ENCODE peak calls at places on chromosomes 11 and 22, in ten cellular contexts. C is upper lobe of right lung; H is effector memory CD4-positive, alpha-beta T cell; X is cardiac muscle cell; J is SJSA1; Q is brain microvascular endothelial cell; T is WERI-Rb-1; B is epithelial cell of prostate; K is AG04450; V is CD8-positive, alpha-beta T cell. P is an unnamed sample.

GRCh38 chr11:101909087-101909486 is 5.7 kb upstream of the CEP126 start:
- DNase-seq in C (no peak), H (no peak), X (peak), J (no peak), Q (no peak), T (no peak), B (no peak), K (no peak), V (no peak), P (no peak)

GRCh38 chr22:41641854-41642253 is 20.8 kb downstream of the XRCC6 start:
- DNase-seq in C (no peak), H (no peak), X (no peak), J (no peak), Q (no peak), T (no peak), B (no peak), K (no peak), V (no peak), P (no peak)

GRCh38 chr11:110110854-110111253 is 17.7 kb downstream of the ZC3H12C start:
- DNase-seq in C (no peak), H (no peak), X (no peak), J (no peak), Q (no peak), T (no peak), B (no peak), K (no peak), V (no peak), P (no peak)

GRCh38 chr22:46622081-46622521 is 1.9 kb downstream of the GRAMD4 start:
- DNase-seq in C (no peak), H (no peak), X (no peak), J (no peak), Q (no peak), T (no peak), B (peak), K (no peak), V (no peak), P (no peak)

GRCh38 chr11:128783513-128783912 is 83.6 kb downstream of the KCNJ1 start:
- DNase-seq in C (no peak), H (no peak), X (no peak), J (no peak), Q (no peak), T (no peak), B (no peak), K (no peak), V (no peak), P (no peak)

GRCh38 chr11:68383976-68384501 is 71.6 kb downstream of the LRP5 start:
- DNase-seq in C (no peak), H (peak), X (peak), J (peak), Q (peak), T (peak), B (no peak), K (peak), V (peak), P (peak)

GRCh38 chr11:101715281-101715680 is 131.5 kb upstream of the TRPC6 start:
- DNase-seq in C (no peak), H (no peak), X (no peak), J (no peak), Q (no peak), T (no peak), B (no peak), K (no peak), V (no peak), P (no peak)

GRCh38 chr22:40180403-40180802 is 2.7 kb downstream of the TNRC6B start:
- DNase-seq in C (no peak), H (no peak), X (no peak), J (no peak), Q (no peak), T (no peak), B (no peak), K (no peak), V (no peak), P (no peak)

GRCh38 chr11:61611309-61611708 is 30.4 kb upstream of the SYT7 start:
- DNase-seq in C (no peak), H (no peak), X (no peak), J (no peak), Q (no peak), T (peak), B (no peak), K (no peak), V (no peak), P (no peak)

GRCh38 chr11:617912-618682 is 2.3 kb upstream of the IRF7 start:
- DNase-seq in C (no peak), H (no peak), X (no peak), J (no peak), Q (no peak), T (no peak), B (no peak), K (no peak), V (no peak), P (no peak)

GRCh38 chr11:114277637-114278341 is 18.4 kb upstream of the NNMT start:
- DNase-seq in C (no peak), H (no peak), X (no peak), J (no peak), Q (no peak), T (no peak), B (no peak), K (no peak), V (no peak), P (no peak)

GRCh38 chr22:49345896-49346295 is 481.8 kb downstream of the BRD1 start:
- DNase-seq in C (peak), H (no peak), X (no peak), J (no peak), Q (no peak), T (no peak), B (no peak), K (no peak), V (no peak), P (no peak)

GRCh38 chr11:1298695-1299492 is 10.5 kb downstream of the TOLLIP start:
- DNase-seq in C (peak), H (no peak), X (peak), J (no peak), Q (no peak), T (no peak), B (peak), K (no peak), V (no peak), P (peak)

GRCh38 chr22:36257308-36257707 is 4.4 kb downstream of the APOL1 start:
- DNase-seq in C (no peak), H (no peak), X (no peak), J (no peak), Q (no peak), T (no peak), B (no peak), K (no peak), V (no peak), P (no peak)

GRCh38 chr11:1978865-1979473 is 18.7 kb downstream of the H19 start:
- DNase-seq in C (peak), H (no peak), X (no peak), J (no peak), Q (no peak), T (no peak), B (no peak), K (no peak), V (no peak), P (no peak)

GRCh38 chr22:22318723-22319465 is 74.3 kb downstream of the VPREB1 start:
- DNase-seq in C (no peak), H (no peak), X (no peak), J (no peak), Q (no peak), T (no peak), B (no peak), K (no peak), V (no peak), P (no peak)

GRCh38 chr22:47282366-47282765 is 519.9 kb downstream of the TBC1D22A start:
- DNase-seq in C (peak), H (no peak), X (no peak), J (no peak), Q (no peak), T (no peak), B (no peak), K (no peak), V (no peak), P (no peak)

GRCh38 chr11:12569499-12570040 is 104.7 kb upstream of the TEAD1 start:
- DNase-seq in C (no peak), H (no peak), X (peak), J (no peak), Q (no peak), T (no peak), B (no peak), K (no peak), V (no peak), P (no peak)
- H3K27ac ChIP-seq in C (no peak), H (no peak), X (no peak), J (no peak), Q (no peak), T (no peak), B (no peak), K (no peak), V (no peak), P (no peak)

DNA sequence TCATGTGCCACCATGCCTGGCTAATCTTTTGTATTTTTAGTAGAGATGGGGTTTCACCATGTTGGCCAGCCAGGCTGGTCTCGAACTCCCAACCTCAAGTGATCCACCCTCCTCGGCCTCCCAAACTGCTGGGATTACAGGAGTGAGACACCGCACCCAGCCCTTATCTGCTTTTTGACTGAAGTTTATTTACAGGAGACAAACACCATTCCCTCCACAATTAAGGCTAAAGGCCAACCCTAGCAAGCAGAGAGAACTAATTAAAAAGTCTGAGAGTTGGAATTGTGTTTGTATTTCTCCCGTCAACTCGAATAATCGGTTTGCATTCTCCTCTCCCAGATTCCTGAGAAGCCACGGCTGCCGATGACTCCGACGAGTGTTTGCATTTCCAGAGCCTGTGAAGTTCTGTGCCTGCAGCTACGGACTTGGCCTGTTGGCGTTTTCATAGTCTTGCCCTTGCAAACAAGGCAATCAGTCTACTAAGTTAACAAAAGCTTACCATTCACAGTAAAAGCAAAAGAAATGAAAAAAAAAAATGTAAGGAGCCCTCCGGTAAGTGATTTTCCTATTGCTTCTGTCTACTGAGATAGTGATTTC is 73.3 kb upstream of the NUP50 start:
- DNase-seq in C (no peak), H (no peak), X (peak), J (peak), Q (peak), T (no peak), B (no peak), K (no peak), V (no peak), P (no peak)
- H3K27ac ChIP-seq in C (no peak), H (no peak), X (no peak), J (no peak), Q (no peak), T (no peak), B (no peak), K (no peak), V (no peak), P (no peak)

DNA sequence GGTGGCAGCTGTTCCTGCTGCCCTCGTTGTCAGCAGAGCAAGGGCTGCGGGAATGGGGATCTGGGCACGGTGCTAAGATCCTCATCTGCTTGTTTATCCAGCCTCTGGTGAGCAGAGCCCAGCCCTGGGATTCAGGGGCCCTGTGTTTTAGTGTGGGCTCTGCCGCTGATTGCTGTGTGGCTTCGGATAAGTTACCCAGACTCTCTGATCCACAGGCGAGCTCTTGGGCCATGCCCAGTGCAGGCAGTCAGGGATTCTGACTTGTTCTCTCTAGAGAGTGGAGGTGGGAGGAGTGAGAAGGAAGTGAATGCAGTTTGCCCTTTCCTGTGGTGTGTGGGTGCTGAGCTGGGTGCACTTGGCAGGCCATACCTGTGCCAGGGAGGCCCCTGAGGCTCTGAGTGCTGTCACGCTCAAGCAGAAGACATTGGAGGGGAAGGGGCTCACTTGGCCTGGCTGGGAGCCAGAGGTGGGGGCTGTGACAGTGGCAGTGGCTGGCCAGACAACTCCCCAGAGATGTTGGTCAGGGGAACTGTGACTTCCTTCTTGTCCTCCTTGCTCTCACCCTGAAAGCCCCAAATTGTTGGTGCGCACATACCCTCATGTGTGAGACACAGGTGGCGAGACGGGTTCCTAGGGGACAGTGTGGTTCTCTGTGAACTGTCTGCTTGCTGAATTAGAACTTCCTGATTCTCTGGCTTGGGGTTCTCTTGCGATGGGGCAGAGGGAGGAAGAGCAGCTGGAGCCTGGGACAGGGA is 43.7 kb downstream of the CD82 start:
- DNase-seq in C (no peak), H (no peak), X (no peak), J (no peak), Q (no peak), T (no peak), B (no peak), K (no peak), V (peak), P (no peak)
- H3K27ac ChIP-seq in C (peak), H (peak), X (no peak), J (no peak), Q (no peak), T (no peak), B (no peak), K (no peak), V (peak), P (no peak)

GRCh38 chr11:123161386-123161785 is 33.7 kb downstream of the CLMP start:
- DNase-seq in C (no peak), H (no peak), X (peak), J (no peak), Q (no peak), T (no peak), B (no peak), K (no peak), V (no peak), P (no peak)

GRCh38 chr11:123158609-123159008 is 36.4 kb downstream of the CLMP start:
- DNase-seq in C (no peak), H (no peak), X (no peak), J (no peak), Q (no peak), T (no peak), B (no peak), K (no peak), V (no peak), P (peak)

GRCh38 chr11:123152951-123153350 is 42.1 kb downstream of the CLMP start:
- DNase-seq in C (no peak), H (no peak), X (no peak), J (no peak), Q (no peak), T (no peak), B (no peak), K (no peak), V (no peak), P (no peak)

GRCh38 chr11:123159146-123159857 is 35.7 kb downstream of the CLMP start:
- DNase-seq in C (peak), H (no peak), X (peak), J (no peak), Q (no peak), T (no peak), B (no peak), K (no peak), V (no peak), P (no peak)

GRCh38 chr11:123157995-123158394 is 37.1 kb downstream of the CLMP start:
- DNase-seq in C (no peak), H (no peak), X (no peak), J (no peak), Q (no peak), T (no peak), B (no peak), K (no peak), V (no peak), P (no peak)
- H3K27ac ChIP-seq in C (no peak), H (no peak), X (peak), J (no peak), Q (no peak), T (no peak), B (peak), K (no peak), V (no peak), P (peak)